ENCODE peak calls at places on chromosome 1, in seven cellular contexts. One of them, this sample, is unnamed.
A peak's percentile ranks its signal among the peaks of the same experiment; 100 is the strongest.

GRCh38 chr1:53942149-53942957 is 3.1 kb downstream of the IFT25 start:
- DNase-seq in lower lobe of right lung: no peak
- DNase-seq in adrenal gland: no peak
- DNase-seq in body of pancreas: no peak
- DNase-seq in endothelial cell of umbilical vein: no peak
- DNase-seq in breast epithelium: no peak
- DNase-seq in IMR-90: no peak
- DNase-seq in this sample: no peak

GRCh38 chr1:109769335-109770078 is 5.8 kb upstream of the EPS8L3 start:
- DNase-seq in IMR-90: peak; percentile 95
- DNase-seq in adrenal gland: no peak
- DNase-seq in lower lobe of right lung: peak; percentile 2
- DNase-seq in breast epithelium: no peak
- DNase-seq in endothelial cell of umbilical vein: no peak
- DNase-seq in body of pancreas: no peak
- DNase-seq in this sample: peak; percentile 26

GRCh38 chr1:225872075-225872430 is 10.1 kb downstream of the TMEM63A start:
- DNase-seq in IMR-90: peak; percentile 27
- DNase-seq in adrenal gland: no peak
- DNase-seq in lower lobe of right lung: no peak
- DNase-seq in breast epithelium: no peak
- DNase-seq in endothelial cell of umbilical vein: no peak
- DNase-seq in body of pancreas: no peak
- DNase-seq in this sample: no peak

GRCh38 chr1:204453141-204453772 is 41.3 kb downstream of the PIK3C2B start:
- DNase-seq in lower lobe of right lung: no peak
- DNase-seq in endothelial cell of umbilical vein: peak; percentile 62
- DNase-seq in breast epithelium: no peak
- DNase-seq in adrenal gland: no peak
- DNase-seq in body of pancreas: no peak
- DNase-seq in IMR-90: no peak
- DNase-seq in this sample: no peak

GRCh38 chr1:17309701-17310640 is 2.0 kb downstream of the PADI4 start:
- DNase-seq in IMR-90: no peak
- DNase-seq in lower lobe of right lung: no peak
- DNase-seq in breast epithelium: no peak
- DNase-seq in endothelial cell of umbilical vein: no peak
- DNase-seq in adrenal gland: no peak
- DNase-seq in body of pancreas: no peak
- DNase-seq in this sample: no peak

GRCh38 chr1:147758379-147759100 is 1.9 kb downstream of the GJA5 start:
- DNase-seq in lower lobe of right lung: no peak
- DNase-seq in endothelial cell of umbilical vein: no peak
- DNase-seq in breast epithelium: peak; percentile 43
- DNase-seq in body of pancreas: no peak
- DNase-seq in adrenal gland: no peak
- DNase-seq in IMR-90: no peak
- DNase-seq in this sample: no peak

GRCh38 chr1:30106125-30106524 is 617.3 kb downstream of the MATN1 start:
- DNase-seq in adrenal gland: peak; percentile 15
- DNase-seq in breast epithelium: no peak
- DNase-seq in IMR-90: peak; percentile 18
- DNase-seq in lower lobe of right lung: no peak
- DNase-seq in body of pancreas: peak; percentile 18
- DNase-seq in endothelial cell of umbilical vein: peak; percentile 14
- DNase-seq in this sample: no peak

GRCh38 chr1:171965802-171966201 is 124.5 kb downstream of the DNM3 start:
- DNase-seq in lower lobe of right lung: no peak
- DNase-seq in breast epithelium: no peak
- DNase-seq in IMR-90: peak; percentile 55
- DNase-seq in adrenal gland: no peak
- DNase-seq in body of pancreas: no peak
- DNase-seq in endothelial cell of umbilical vein: no peak
- DNase-seq in this sample: no peak

GRCh38 chr1:150889650-150890416 is 2.9 kb downstream of the CTXND2 start:
- DNase-seq in breast epithelium: no peak
- DNase-seq in IMR-90: no peak
- DNase-seq in lower lobe of right lung: no peak
- DNase-seq in body of pancreas: no peak
- DNase-seq in endothelial cell of umbilical vein: no peak
- DNase-seq in adrenal gland: no peak
- DNase-seq in this sample: no peak

GRCh38 chr1:208131631-208132286 is 112.4 kb downstream of the PLXNA2 start:
- DNase-seq in endothelial cell of umbilical vein: no peak
- DNase-seq in lower lobe of right lung: no peak
- DNase-seq in breast epithelium: no peak
- DNase-seq in body of pancreas: peak; percentile 18
- DNase-seq in IMR-90: no peak
- DNase-seq in adrenal gland: no peak
- DNase-seq in this sample: no peak

GRCh38 chr1:208129489-208129888 is 114.7 kb downstream of the PLXNA2 start:
- DNase-seq in body of pancreas: no peak
- DNase-seq in IMR-90: no peak
- DNase-seq in lower lobe of right lung: no peak
- DNase-seq in endothelial cell of umbilical vein: no peak
- DNase-seq in breast epithelium: no peak
- DNase-seq in adrenal gland: no peak
- DNase-seq in this sample: no peak

GRCh38 chr1:208134491-208134890 is 109.7 kb downstream of the PLXNA2 start:
- DNase-seq in adrenal gland: no peak
- DNase-seq in breast epithelium: no peak
- DNase-seq in lower lobe of right lung: no peak
- DNase-seq in endothelial cell of umbilical vein: no peak
- DNase-seq in IMR-90: no peak
- DNase-seq in body of pancreas: no peak
- DNase-seq in this sample: no peak

GRCh38 chr1:208135354-208135753 is 108.8 kb downstream of the PLXNA2 start:
- DNase-seq in endothelial cell of umbilical vein: no peak
- DNase-seq in breast epithelium: no peak
- DNase-seq in lower lobe of right lung: no peak
- DNase-seq in body of pancreas: no peak
- DNase-seq in IMR-90: peak; percentile 8
- DNase-seq in adrenal gland: no peak
- DNase-seq in this sample: no peak

DNA sequence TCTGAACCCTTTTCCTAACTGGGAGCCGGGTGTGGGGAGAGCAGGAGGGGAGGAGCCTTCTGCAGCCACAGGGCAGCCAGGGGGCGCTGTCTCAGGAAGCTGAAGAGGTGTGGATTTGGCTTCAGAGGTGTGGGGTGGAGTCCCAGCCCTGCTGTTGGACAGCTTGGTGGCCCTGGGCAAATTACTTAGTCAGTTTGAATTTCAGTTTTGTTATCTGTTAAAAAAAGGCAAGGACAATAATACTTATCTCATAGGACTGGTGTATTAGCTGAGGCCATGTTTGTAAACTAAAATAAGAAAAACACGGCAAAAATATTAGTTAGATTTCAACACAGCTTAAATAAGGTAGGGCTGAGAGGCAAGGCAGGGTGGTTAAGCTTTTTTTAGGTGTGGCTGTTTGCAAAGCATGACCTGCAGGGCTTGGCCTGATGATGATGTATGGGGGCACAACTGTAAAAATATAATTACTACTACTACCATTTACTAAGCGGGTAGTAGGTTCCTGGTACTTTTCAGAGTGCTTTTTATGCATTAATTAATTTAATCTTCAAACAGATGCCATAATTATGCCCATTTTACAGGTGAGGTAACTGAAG is 111.8 kb downstream of the PLXNA2 start:
- DNase-seq in adrenal gland: peak; percentile 83
- DNase-seq in lower lobe of right lung: peak; percentile 89
- DNase-seq in body of pancreas: peak; percentile 88
- DNase-seq in breast epithelium: peak; percentile 66
- DNase-seq in endothelial cell of umbilical vein: peak; percentile 64
- DNase-seq in IMR-90: peak; percentile 42
- DNase-seq in this sample: peak; percentile 61
- H3K4me1 ChIP-seq in adrenal gland: no peaks in the 10 kb centered on the region
- H3K4me1 ChIP-seq in lower lobe of right lung: peaks cover 29% of the 10 kb centered on the region
- H3K4me1 ChIP-seq in body of pancreas: peaks cover 45% of the 10 kb centered on the region
- H3K4me1 ChIP-seq in breast epithelium: no peaks in the 10 kb centered on the region
- H3K4me1 ChIP-seq in endothelial cell of umbilical vein: peaks cover 4% of the 10 kb centered on the region
- H3K4me1 ChIP-seq in IMR-90: peaks cover 2% of the 10 kb centered on the region
- H3K4me1 ChIP-seq in this sample: peaks cover 8% of the 10 kb centered on the region

DNA sequence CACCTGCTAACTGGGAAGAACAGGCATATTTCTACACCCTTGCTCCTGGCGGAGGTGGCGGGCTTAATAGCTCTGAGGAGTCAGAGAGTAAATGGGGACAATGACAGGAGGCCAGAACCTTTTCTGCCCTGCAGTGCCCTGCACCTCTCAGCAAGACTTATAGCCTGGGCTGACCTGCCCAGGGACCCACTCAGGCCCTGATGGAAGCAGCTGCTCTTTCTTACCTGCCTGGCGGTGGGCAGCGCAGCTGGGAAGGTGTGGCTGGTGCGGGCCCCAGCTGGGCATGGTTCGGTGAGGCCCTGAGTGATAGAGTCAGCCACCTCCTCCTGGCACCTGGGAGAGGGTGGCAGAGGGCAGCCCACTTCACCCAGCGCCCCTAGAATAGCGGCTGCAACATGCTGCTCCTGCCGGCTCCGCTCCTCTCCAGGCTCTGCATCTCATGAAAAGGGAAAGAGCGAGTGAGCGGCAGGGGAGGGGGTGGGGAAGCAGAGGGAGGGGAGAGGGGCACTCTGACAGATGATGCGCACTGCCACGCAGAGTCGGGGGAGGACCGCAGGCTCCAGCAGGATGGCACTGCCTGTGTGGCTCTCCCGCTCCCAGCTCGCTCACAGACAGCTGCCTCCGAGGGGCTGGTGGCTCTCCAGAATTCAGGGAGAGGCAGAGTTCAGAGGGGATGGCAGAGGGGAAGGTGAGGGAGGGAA is at the start of gene RGS8:
- DNase-seq in breast epithelium: no peak
- DNase-seq in lower lobe of right lung: no peak
- DNase-seq in endothelial cell of umbilical vein: no peak
- DNase-seq in body of pancreas: no peak
- DNase-seq in IMR-90: no peak
- DNase-seq in adrenal gland: peak; percentile 22
- DNase-seq in this sample: no peak
- H3K4me3 ChIP-seq in breast epithelium: no peak within 1 kb of the TSS
- H3K4me3 ChIP-seq in lower lobe of right lung: no peak within 1 kb of the TSS
- H3K4me3 ChIP-seq in endothelial cell of umbilical vein: no peak within 1 kb of the TSS
- H3K4me3 ChIP-seq in body of pancreas: no peak within 1 kb of the TSS
- H3K4me3 ChIP-seq in IMR-90: no peak within 1 kb of the TSS
- H3K4me3 ChIP-seq in adrenal gland: no peak within 1 kb of the TSS
- H3K4me3 ChIP-seq in this sample: no peak within 1 kb of the TSS

GRCh38 chr1:187551061-187551460 is 722.3 kb downstream of the PLA2G4A start:
- DNase-seq in lower lobe of right lung: no peak
- DNase-seq in body of pancreas: no peak
- DNase-seq in breast epithelium: no peak
- DNase-seq in adrenal gland: no peak
- DNase-seq in endothelial cell of umbilical vein: no peak
- DNase-seq in IMR-90: no peak
- DNase-seq in this sample: no peak
- TF ChIP-seq CTCF in lower lobe of right lung: no peak
- TF ChIP-seq CTCF in body of pancreas: no peak
- TF ChIP-seq CTCF in breast epithelium: no peak
- TF ChIP-seq CTCF in adrenal gland: no peak
- TF ChIP-seq CTCF in endothelial cell of umbilical vein: no peak
- TF ChIP-seq CTCF in IMR-90: no peak
- TF ChIP-seq CTCF in this sample: no peak

DNA sequence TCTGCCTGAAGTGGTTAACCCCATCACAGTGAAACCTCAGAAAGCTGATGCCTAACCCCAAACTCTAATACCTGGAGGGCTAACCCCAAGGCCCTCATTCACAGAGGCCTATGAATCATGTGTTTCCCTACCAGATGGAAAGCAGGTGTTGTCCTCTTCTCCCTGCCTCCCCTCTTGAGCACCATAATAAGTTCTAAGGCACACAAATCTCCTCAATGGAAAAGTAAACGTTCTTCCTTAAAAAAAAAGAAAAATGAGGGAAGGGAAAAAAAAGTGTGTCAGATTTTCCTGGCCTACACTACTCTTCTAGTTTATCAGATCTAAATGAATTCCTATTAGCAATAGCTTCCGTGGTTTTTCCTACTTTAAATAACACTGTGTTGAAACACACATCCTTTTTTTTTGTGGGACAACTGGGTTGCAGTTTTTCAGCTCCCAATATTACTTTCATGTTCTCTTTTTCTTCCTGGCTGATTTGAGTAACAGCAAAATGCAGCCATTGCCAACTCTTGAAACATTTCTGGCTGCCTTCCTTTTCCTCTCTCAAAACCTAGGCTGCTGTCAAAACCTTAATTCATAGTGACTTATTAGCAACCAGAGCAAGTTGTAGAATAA is 43.2 kb downstream of the SLC44A3 start:
- DNase-seq in breast epithelium: peak; percentile 35
- DNase-seq in lower lobe of right lung: no peak
- DNase-seq in IMR-90: peak; percentile 64
- DNase-seq in body of pancreas: no peak
- DNase-seq in adrenal gland: peak; percentile 63
- DNase-seq in endothelial cell of umbilical vein: peak; percentile 94
- DNase-seq in this sample: no peak
- H3K4me1 ChIP-seq in breast epithelium: peaks cover 10% of the 10 kb centered on the region
- H3K4me1 ChIP-seq in lower lobe of right lung: peaks cover 39% of the 10 kb centered on the region
- H3K4me1 ChIP-seq in IMR-90: peaks cover 32% of the 10 kb centered on the region
- H3K4me1 ChIP-seq in body of pancreas: peaks cover 50% of the 10 kb centered on the region
- H3K4me1 ChIP-seq in adrenal gland: peaks cover 84% of the 10 kb centered on the region
- H3K4me1 ChIP-seq in endothelial cell of umbilical vein: peaks cover 33% of the 10 kb centered on the region
- H3K4me1 ChIP-seq in this sample: peaks cover 37% of the 10 kb centered on the region

GRCh38 chr1:63662056-63662836 is 69.0 kb downstream of the PGM1 start:
- DNase-seq in breast epithelium: peak; percentile 61
- DNase-seq in endothelial cell of umbilical vein: peak; percentile 24
- DNase-seq in body of pancreas: no peak
- DNase-seq in adrenal gland: peak; percentile 2
- DNase-seq in IMR-90: peak; percentile 67
- DNase-seq in lower lobe of right lung: no peak
- DNase-seq in this sample: peak; percentile 94
- H3K4me3 ChIP-seq in breast epithelium: no peak overlapping the region
- H3K4me3 ChIP-seq in endothelial cell of umbilical vein: no peak overlapping the region
- H3K4me3 ChIP-seq in body of pancreas: no peak overlapping the region
- H3K4me3 ChIP-seq in adrenal gland: no peak overlapping the region
- H3K4me3 ChIP-seq in IMR-90: no peak overlapping the region
- H3K4me3 ChIP-seq in lower lobe of right lung: no peak overlapping the region
- H3K4me3 ChIP-seq in this sample: no peak overlapping the region

This sample was measured in RWPE2.